ENCODE peak calls at places on chromosomes 16 and 17, in five cellular contexts. One of them, this sample, is unnamed.

GRCh38 chr17:2393954-2394749 is 6.7 kb downstream of the MNT start:
- DNase-seq in body of pancreas: no peak
- DNase-seq in EL: no peak
- DNase-seq in ELR: no peak
- DNase-seq in activated T-helper 1 cell treated with anti-CD3 and anti-CD28 coated beads, Interleukin-2, amount 50 U/mL, for 16 hours: no peak
- DNase-seq in this sample: no peak

GRCh38 chr17:53150101-53150698 is 672.5 kb upstream of the KIF2B start:
- DNase-seq in body of pancreas: no peak
- DNase-seq in EL: no peak
- DNase-seq in ELR: peak; percentile 51
- DNase-seq in activated T-helper 1 cell treated with anti-CD3 and anti-CD28 coated beads, Interleukin-2, amount 50 U/mL, for 16 hours: no peak
- DNase-seq in this sample: no peak

GRCh38 chr16:28218109-28218508 is 6.3 kb upstream of the XPO6 start:
- DNase-seq in body of pancreas: peak; percentile 13
- DNase-seq in EL: peak; percentile 65
- DNase-seq in ELR: peak; percentile 72
- DNase-seq in activated T-helper 1 cell treated with anti-CD3 and anti-CD28 coated beads, Interleukin-2, amount 50 U/mL, for 16 hours: peak; percentile 46
- DNase-seq in this sample: peak; percentile 55

GRCh38 chr16:50878536-50878935 is 136.7 kb downstream of the CYLD start:
- DNase-seq in body of pancreas: no peak
- DNase-seq in EL: no peak
- DNase-seq in ELR: no peak
- DNase-seq in activated T-helper 1 cell treated with anti-CD3 and anti-CD28 coated beads, Interleukin-2, amount 50 U/mL, for 16 hours: no peak
- DNase-seq in this sample: no peak

GRCh38 chr17:77508047-77508715 is 367.4 kb downstream of the SEC14L1 start:
- DNase-seq in body of pancreas: no peak
- DNase-seq in EL: no peak
- DNase-seq in ELR: peak; percentile 19
- DNase-seq in activated T-helper 1 cell treated with anti-CD3 and anti-CD28 coated beads, Interleukin-2, amount 50 U/mL, for 16 hours: no peak
- DNase-seq in this sample: no peak

GRCh38 chr17:48997103-48997826 is at the start of gene IGF2BP1:
- DNase-seq in body of pancreas: no peak
- DNase-seq in EL: peak; percentile 71
- DNase-seq in ELR: peak; percentile 88
- DNase-seq in activated T-helper 1 cell treated with anti-CD3 and anti-CD28 coated beads, Interleukin-2, amount 50 U/mL, for 16 hours: no peak
- DNase-seq in this sample: no peak

GRCh38 chr17:38591759-38592241 is 14.0 kb downstream of the SRCIN1 start:
- DNase-seq in body of pancreas: no peak
- DNase-seq in EL: peak; percentile 67
- DNase-seq in ELR: peak; percentile 76
- DNase-seq in activated T-helper 1 cell treated with anti-CD3 and anti-CD28 coated beads, Interleukin-2, amount 50 U/mL, for 16 hours: no peak
- DNase-seq in this sample: no peak

GRCh38 chr16:83134638-83135037 is 507.9 kb downstream of the CDH13 start:
- DNase-seq in body of pancreas: no peak
- DNase-seq in EL: no peak
- DNase-seq in ELR: no peak
- DNase-seq in activated T-helper 1 cell treated with anti-CD3 and anti-CD28 coated beads, Interleukin-2, amount 50 U/mL, for 16 hours: no peak
- DNase-seq in this sample: no peak

GRCh38 chr16:88772871-88773811 is 11.9 kb downstream of the PIEZO1 start:
- DNase-seq in body of pancreas: peak; percentile 69
- DNase-seq in EL: peak; percentile 96
- DNase-seq in ELR: peak; percentile 95
- DNase-seq in activated T-helper 1 cell treated with anti-CD3 and anti-CD28 coated beads, Interleukin-2, amount 50 U/mL, for 16 hours: no peak
- DNase-seq in this sample: peak; percentile 94

GRCh38 chr16:50245417-50246298 is 20.7 kb upstream of the ADCY7 start:
- DNase-seq in body of pancreas: peak; percentile 66
- DNase-seq in EL: peak; percentile 62
- DNase-seq in ELR: peak; percentile 90
- DNase-seq in activated T-helper 1 cell treated with anti-CD3 and anti-CD28 coated beads, Interleukin-2, amount 50 U/mL, for 16 hours: peak; percentile 39
- DNase-seq in this sample: peak; percentile 85

GRCh38 chr17:14780116-14780515 is 479.2 kb downstream of the HS3ST3B1 start:
- DNase-seq in body of pancreas: no peak
- DNase-seq in EL: no peak
- DNase-seq in ELR: no peak
- DNase-seq in activated T-helper 1 cell treated with anti-CD3 and anti-CD28 coated beads, Interleukin-2, amount 50 U/mL, for 16 hours: no peak
- DNase-seq in this sample: no peak

GRCh38 chr16:30609928-30610839 is at the start of gene ZNF689:
- DNase-seq in body of pancreas: peak; percentile 98
- DNase-seq in EL: peak; percentile 97
- DNase-seq in ELR: peak; percentile 98
- DNase-seq in activated T-helper 1 cell treated with anti-CD3 and anti-CD28 coated beads, Interleukin-2, amount 50 U/mL, for 16 hours: peak; percentile 89
- DNase-seq in this sample: peak; percentile 98

GRCh38 chr17:51056813-51057510 is 63.7 kb downstream of the SPAG9 start:
- DNase-seq in body of pancreas: peak; percentile 58
- DNase-seq in EL: peak; percentile 89
- DNase-seq in ELR: peak; percentile 89
- DNase-seq in activated T-helper 1 cell treated with anti-CD3 and anti-CD28 coated beads, Interleukin-2, amount 50 U/mL, for 16 hours: no peak
- DNase-seq in this sample: peak; percentile 72